ENCODE peak calls at places on chromosomes 13 and 19, in seven cellular contexts. X is GM23248, P is ascending aorta, J is tibial nerve, H is cardiac muscle cell, Z is heart left ventricle, B is DND-41. E is an unnamed sample.
A peak's percentile ranks its signal among the peaks of the same experiment; 100 is the strongest.

GRCh38 chr13:77370888-77371287 is 44.0 kb upstream of the MYCBP2 start:
- DNase-seq in X (no peak), P (no peak), J (no peak), H (no peak), Z (no peak), B (no peak), E (no peak)

GRCh38 chr13:110540871-110541525 is 20.5 kb downstream of the RAB20 start:
- DNase-seq in X (no peak), P (no peak), J (no peak), H (peak; percentile 62), Z (no peak), B (no peak), E (no peak)

GRCh38 chr19:46786236-46787039 is 2.0 kb downstream of the SLC1A5 start:
- DNase-seq in X (peak; percentile 92), P (peak; percentile 38), J (peak; percentile 53), H (peak; percentile 32), Z (peak; percentile 77), B (peak; percentile 83), E (peak; percentile 74)

GRCh38 chr13:66264976-66265375 is 965.2 kb downstream of the PCDH9 start:
- DNase-seq in X (no peak), P (no peak), J (no peak), H (no peak), Z (no peak), B (no peak), E (no peak)

GRCh38 chr13:47708386-47708785 is 292.7 kb downstream of the SUCLA2 start:
- DNase-seq in X (peak; percentile 59), P (no peak), J (no peak), H (no peak), Z (no peak), B (no peak), E (no peak)

GRCh38 chr13:29436721-29437250 is 158.7 kb downstream of the SLC7A1 start:
- DNase-seq in X (no peak), P (no peak), J (no peak), H (peak; percentile 11), Z (no peak), B (no peak), E (no peak)

GRCh38 chr13:104737713-104738112 is 1671.5 kb upstream of the SLC10A2 start:
- DNase-seq in X (no peak), P (no peak), J (no peak), H (no peak), Z (no peak), B (no peak), E (no peak)

GRCh38 chr13:26061947-26062346 is 10.1 kb upstream of the SHISA2 start:
- DNase-seq in X (peak; percentile 88), P (no peak), J (no peak), H (no peak), Z (no peak), B (no peak), E (no peak)

GRCh38 chr13:94419304-94419943 is 60.1 kb downstream of the DCT start:
- DNase-seq in X (peak; percentile 87), P (no peak), J (no peak), H (no peak), Z (no peak), B (no peak), E (peak; percentile 36)

GRCh38 chr13:99871249-99871898 is 100.2 kb downstream of the ZIC5 start:
- DNase-seq in X (no peak), P (no peak), J (no peak), H (no peak), Z (no peak), B (no peak), E (no peak)

GRCh38 chr13:23609414-23610186 is 39.4 kb downstream of the TNFRSF19 start:
- DNase-seq in X (peak; percentile 68), P (no peak), J (peak; percentile 33), H (no peak), Z (no peak), B (no peak), E (no peak)

GRCh38 chr13:23679214-23679613 is 109.0 kb downstream of the TNFRSF19 start:
- DNase-seq in X (peak; percentile 49), P (no peak), J (no peak), H (no peak), Z (no peak), B (no peak), E (no peak)

GRCh38 chr13:114258589-114258988 is 22.8 kb upstream of the UPF3A start:
- DNase-seq in X (no peak), P (no peak), J (no peak), H (no peak), Z (no peak), B (no peak), E (no peak)

GRCh38 chr13:47119568-47120080 is 222.8 kb upstream of the HTR2A start:
- DNase-seq in X (peak; percentile 25), P (no peak), J (no peak), H (no peak), Z (no peak), B (no peak), E (no peak)

GRCh38 chr13:40170091-40170490 is 496.4 kb downstream of the FOXO1 start:
- DNase-seq in X (peak; percentile 13), P (no peak), J (no peak), H (no peak), Z (no peak), B (no peak), E (no peak)

GRCh38 chr19:4896372-4896771 is 6.3 kb downstream of the ARRDC5 start:
- DNase-seq in X (peak; percentile 68), P (no peak), J (no peak), H (no peak), Z (no peak), B (no peak), E (no peak)

GRCh38 chr13:104764600-104764999 is 1698.4 kb upstream of the SLC10A2 start:
- DNase-seq in X (no peak), P (no peak), J (no peak), H (no peak), Z (no peak), B (no peak), E (no peak)

GRCh38 chr13:78183737-78184136 is 265.1 kb upstream of the EDNRB start:
- DNase-seq in X (peak; percentile 45), P (no peak), J (no peak), H (no peak), Z (no peak), B (no peak), E (no peak)

GRCh38 chr13:105587786-105588185 is 947.7 kb downstream of the EFNB2 start:
- DNase-seq in X (no peak), P (no peak), J (no peak), H (no peak), Z (no peak), B (no peak), E (no peak)

GRCh38 chr19:2274937-2275535 is 6.9 kb downstream of the PEAK3 start:
- DNase-seq in X (peak; percentile 84), P (no peak), J (no peak), H (peak; percentile 77), Z (peak; percentile 79), B (peak; percentile 49), E (peak; percentile 66)

GRCh38 chr19:54160948-54161347 is 1.4 kb upstream of the LENG1 start:
- DNase-seq in X (peak; percentile 32), P (no peak), J (no peak), H (no peak), Z (no peak), B (no peak), E (no peak)

GRCh38 chr19:54160182-54160811 is 776 bp upstream of the LENG1 start:
- DNase-seq in X (peak; percentile 77), P (no peak), J (no peak), H (no peak), Z (no peak), B (peak; percentile 25), E (no peak)

GRCh38 chr19:54156953-54157352 is 2.6 kb downstream of the LENG1 start:
- DNase-seq in X (no peak), P (no peak), J (no peak), H (no peak), Z (no peak), B (no peak), E (no peak)

GRCh38 chr19:54158812-54159351 is 639 bp downstream of the LENG1 start:
- DNase-seq in X (peak; percentile 77), P (no peak), J (no peak), H (peak; percentile 8), Z (no peak), B (no peak), E (peak; percentile 72)

GRCh38 chr19:54159352-54160181 is at the start of gene LENG1:
- DNase-seq in X (peak; percentile 100), P (peak; percentile 100), J (peak; percentile 100), H (peak; percentile 100), Z (peak; percentile 100), B (peak; percentile 100), E (peak; percentile 99)
- H3K4me1 ChIP-seq in X (peaks cover 18% of the 10 kb centered on the region), P (peaks cover 15% of the 10 kb centered on the region), J (peaks cover 30% of the 10 kb centered on the region), H (peaks cover 10% of the 10 kb centered on the region), Z (peaks cover 35% of the 10 kb centered on the region), B (peaks cover 63% of the 10 kb centered on the region), E (peaks cover 59% of the 10 kb centered on the region)

GRCh38 chr19:56089344-56089743 is 31.8 kb downstream of the ZNF787 start:
- DNase-seq in X (no peak), P (no peak), J (no peak), H (no peak), Z (no peak), B (no peak), E (no peak)

GRCh38 chr19:56092685-56093631 is 28.1 kb downstream of the ZNF787 start:
- DNase-seq in X (no peak), P (no peak), J (no peak), H (no peak), Z (no peak), B (no peak), E (no peak)

GRCh38 chr19:56091751-56092546 is 29.1 kb downstream of the ZNF787 start:
- DNase-seq in X (no peak), P (no peak), J (no peak), H (no peak), Z (no peak), B (no peak), E (no peak)

GRCh38 chr19:56088454-56089215 is 32.5 kb downstream of the ZNF787 start:
- DNase-seq in X (no peak), P (no peak), J (no peak), H (no peak), Z (no peak), B (no peak), E (no peak)

DNA sequence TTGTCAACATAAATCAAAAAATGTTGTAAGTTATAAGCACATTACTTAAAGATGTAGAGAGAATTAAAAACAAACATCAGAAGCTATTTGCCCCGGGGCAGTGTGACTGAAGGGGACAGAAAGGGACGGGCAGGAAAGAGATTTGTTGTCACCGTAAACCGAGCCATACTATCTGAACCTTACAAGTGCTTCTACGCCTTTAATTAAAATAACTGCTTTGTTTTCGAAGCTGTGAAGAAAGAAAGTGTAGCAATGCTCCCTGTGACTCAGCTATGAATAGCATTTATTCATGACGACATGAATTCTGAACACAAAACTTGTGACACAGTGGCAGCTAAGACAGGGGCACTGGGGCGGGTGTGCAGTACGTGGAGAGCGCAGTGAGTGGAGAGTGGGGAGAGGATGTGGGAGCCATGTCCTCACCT is 30.0 kb downstream of the ZNF787 start:
- DNase-seq in X (peak; percentile 83), P (no peak), J (no peak), H (no peak), Z (no peak), B (no peak), E (no peak)
- H3K27ac ChIP-seq in X (peak overlapping the region; percentile 30), P (no peak overlapping the region), J (peak overlapping the region; percentile 58), H (no peak overlapping the region), Z (no peak overlapping the region), B (no peak overlapping the region), E (no peak overlapping the region)

GRCh38 chr19:40797166-40797962 is 1.6 kb upstream of the EGLN2 start:
- DNase-seq in X (no peak), P (no peak), J (no peak), H (no peak), Z (no peak), B (no peak), E (no peak)
- H3K4me3 ChIP-seq in X (peak overlapping the region; percentile 92), P (no peak overlapping the region), J (no peak overlapping the region), H (no peak overlapping the region), Z (peak overlapping the region; percentile 97), B (no peak overlapping the region), E (peak overlapping the region; percentile 90)

GRCh38 chr13:32453981-32454380 is 26.1 kb upstream of the N4BP2L1 start:
- DNase-seq in X (peak; percentile 3), P (no peak), J (no peak), H (no peak), Z (no peak), B (no peak), E (no peak)
- H3K4me1 ChIP-seq in X (peaks cover under 1% of the 10 kb centered on the region), P (no peaks in the 10 kb centered on the region), J (no peaks in the 10 kb centered on the region), H (no peaks in the 10 kb centered on the region), Z (peaks cover 10% of the 10 kb centered on the region), B (peaks cover 3% of the 10 kb centered on the region), E (no peaks in the 10 kb centered on the region)